ENCODE peak calls at places on chromosome X, in eight cellular contexts. R is cardiac fibroblast, T is Panc1, N is glutamatergic neuron, G is pancreas, W is epithelial cell of esophagus, S is AG10803, I is AG04450. A is an unnamed sample.
A peak's percentile ranks its signal among the peaks of the same experiment; 100 is the strongest.

GRCh38 chrX:24396236-24396929 is 35.9 kb downstream of the SUPT20HL1 start:
- DNase-seq in R (peak; percentile 55), T (no peak), N (no peak), G (no peak), W (no peak), S (peak; percentile 3), I (no peak), A (no peak)

GRCh38 chrX:102599084-102599949 is at the start of gene ARMCX5:
- DNase-seq in R (peak; percentile 88), T (peak; percentile 80), N (peak; percentile 61), G (peak; percentile 75), W (peak; percentile 87), S (peak; percentile 86), I (peak; percentile 43), A (peak; percentile 59)

GRCh38 chrX:77875372-77875771 is 19.9 kb downstream of the MAGT1 start:
- DNase-seq in R (no peak), T (no peak), N (no peak), G (no peak), W (no peak), S (no peak), I (no peak), A (no peak)

GRCh38 chrX:45322820-45323219 is 122.1 kb upstream of the DIPK2B start:
- DNase-seq in R (peak; percentile 55), T (peak; percentile 27), N (no peak), G (no peak), W (peak; percentile 45), S (peak; percentile 65), I (no peak), A (no peak)

GRCh38 chrX:140508958-140509357 is 4.1 kb upstream of the SOX3 start:
- DNase-seq in R (no peak), T (no peak), N (no peak), G (no peak), W (no peak), S (no peak), I (no peak), A (no peak)

GRCh38 chrX:53287493-53288138 is 6.2 kb upstream of the IQSEC2 start:
- DNase-seq in R (peak; percentile 47), T (no peak), N (no peak), G (peak; percentile 34), W (peak; percentile 48), S (peak; percentile 68), I (no peak), A (no peak)

GRCh38 chrX:31213941-31214340 is 142.1 kb upstream of the FTHL17 start:
- DNase-seq in R (peak; percentile 29), T (no peak), N (no peak), G (peak; percentile 36), W (peak; percentile 43), S (peak; percentile 14), I (no peak), A (no peak)

GRCh38 chrX:155857561-155857960 is 23.6 kb upstream of the VAMP7 start:
- DNase-seq in R (peak; percentile 34), T (no peak), N (no peak), G (no peak), W (peak; percentile 16), S (no peak), I (no peak), A (no peak)

GRCh38 chrX:133258481-133258880 is 40.3 kb upstream of the TFDP3 start:
- DNase-seq in R (peak; percentile 1), T (no peak), N (no peak), G (no peak), W (peak; percentile 52), S (peak; percentile 28), I (peak; percentile 1), A (no peak)

GRCh38 chrX:22128961-22129360 is 96.8 kb downstream of the PHEX start:
- DNase-seq in R (peak; percentile 25), T (no peak), N (no peak), G (no peak), W (peak; percentile 66), S (no peak), I (no peak), A (no peak)

GRCh38 chrX:16039834-16040233 is 83.5 kb upstream of the GRPR start:
- DNase-seq in R (no peak), T (no peak), N (no peak), G (no peak), W (no peak), S (no peak), I (no peak), A (no peak)

GRCh38 chrX:23008431-23009099 is 8.8 kb downstream of the DDX53 start:
- DNase-seq in R (peak; percentile 41), T (peak; percentile 2), N (no peak), G (no peak), W (peak; percentile 41), S (peak; percentile 28), I (no peak), A (no peak)

GRCh38 chrX:72306085-72306801 is 529 bp upstream of the CITED1 start:
- DNase-seq in R (no peak), T (no peak), N (peak; percentile 33), G (peak; percentile 12), W (peak; percentile 13), S (no peak), I (no peak), A (peak; percentile 44)

GRCh38 chrX:16892504-16893362 is 22.6 kb upstream of the RBBP7 start:
- DNase-seq in R (peak; percentile 82), T (no peak), N (peak; percentile 58), G (peak; percentile 68), W (peak; percentile 75), S (peak; percentile 71), I (peak; percentile 39), A (peak; percentile 52)

GRCh38 chrX:155434906-155435743 is 23.3 kb downstream of the F8A3 start:
- DNase-seq in R (no peak), T (no peak), N (no peak), G (no peak), W (no peak), S (no peak), I (no peak), A (no peak)

GRCh38 chrX:16113978-16114554 is 9.3 kb upstream of the GRPR start:
- DNase-seq in R (peak; percentile 15), T (no peak), N (no peak), G (no peak), W (no peak), S (peak; percentile 36), I (no peak), A (no peak)

GRCh38 chrX:25019707-25020390 is 4.1 kb upstream of the ARX start:
- DNase-seq in R (no peak), T (no peak), N (no peak), G (no peak), W (no peak), S (no peak), I (no peak), A (no peak)

GRCh38 chrX:54007682-54008081 is 36.6 kb downstream of the PHF8 start:
- DNase-seq in R (peak; percentile 41), T (no peak), N (no peak), G (no peak), W (no peak), S (no peak), I (no peak), A (no peak)

GRCh38 chrX:49762175-49762704 is 66.5 kb upstream of the PAGE1 start:
- DNase-seq in R (no peak), T (no peak), N (no peak), G (no peak), W (no peak), S (no peak), I (no peak), A (no peak)
- TF ChIP-seq CTCF in R (no peak), T (no peak), N (no peak), G (no peak), W (no peak), S (no peak), I (no peak), A (no peak)

GRCh38 chrX:129347291-129347690 is 176.0 kb downstream of the SMARCA1 start:
- DNase-seq in R (no peak), T (no peak), N (no peak), G (no peak), W (no peak), S (no peak), I (no peak), A (no peak)
- TF ChIP-seq CTCF in R (no peak), T (peak; percentile 45), N (no peak), G (no peak), W (no peak), S (peak; percentile 8), I (no peak), A (no peak)

DNA sequence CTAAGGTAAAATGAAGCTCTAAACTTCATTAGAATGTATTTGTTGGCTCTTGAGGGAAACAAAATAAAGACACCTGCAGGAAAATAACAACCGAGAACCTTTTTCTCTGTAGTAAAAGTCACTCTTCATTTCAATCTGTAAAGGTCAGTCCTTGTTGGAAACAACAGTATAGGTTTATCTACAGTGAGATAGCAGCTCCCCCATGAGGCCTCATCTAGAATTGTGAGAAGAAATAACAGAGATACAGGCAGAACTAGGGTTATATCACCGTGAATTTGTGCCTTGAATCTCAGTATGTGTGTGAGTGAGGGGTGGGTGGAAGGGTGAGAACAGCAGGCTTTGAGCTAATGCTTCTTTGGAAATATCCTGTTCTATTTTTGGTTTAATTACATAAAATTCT is 107.8 kb upstream of the FMR1 start:
- DNase-seq in R (peak; percentile 1), T (no peak), N (no peak), G (no peak), W (peak; percentile 21), S (peak; percentile 0), I (no peak), A (no peak)
- TF ChIP-seq CTCF in R (no peak), T (peak; percentile 66), N (no peak), G (peak; percentile 14), W (peak; percentile 37), S (peak; percentile 29), I (no peak), A (no peak)

GRCh38 chrX:12378706-12379105 is 240.4 kb downstream of the FRMPD4 start:
- DNase-seq in R (peak; percentile 32), T (no peak), N (no peak), G (no peak), W (no peak), S (peak; percentile 56), I (no peak), A (no peak)

GRCh38 chrX:12379666-12380065 is 241.4 kb downstream of the FRMPD4 start:
- DNase-seq in R (peak; percentile 68), T (no peak), N (no peak), G (no peak), W (peak; percentile 51), S (peak; percentile 55), I (no peak), A (no peak)

GRCh38 chrX:12378263-12378662 is 240.0 kb downstream of the FRMPD4 start:
- DNase-seq in R (no peak), T (no peak), N (no peak), G (no peak), W (no peak), S (no peak), I (no peak), A (no peak)

GRCh38 chrX:12383196-12383595 is 244.9 kb downstream of the FRMPD4 start:
- DNase-seq in R (no peak), T (no peak), N (no peak), G (no peak), W (no peak), S (no peak), I (no peak), A (no peak)
- TF ChIP-seq CTCF in R (peak; percentile 33), T (peak; percentile 27), N (no peak), G (no peak), W (peak; percentile 27), S (peak; percentile 20), I (peak; percentile 24), A (no peak)

GRCh38 chrX:96729868-96730643 is 45.4 kb downstream of the DIAPH2 start:
- DNase-seq in R (no peak), T (no peak), N (no peak), G (no peak), W (no peak), S (no peak), I (no peak), A (no peak)
- TF ChIP-seq CTCF in R (no peak), T (no peak), N (no peak), G (no peak), W (no peak), S (no peak), I (no peak), A (no peak)

A was measured in mesothelial cell of epicardium.